ENCODE peak calls at places on chromosomes 12 and 14, in eight cellular contexts. P is fibroblast of lung; C is sciatic nerve; W is GM04503; R is Caki2; Y is GM20000; O is activated CD8-positive, alpha-beta memory T cell treated with anti-CD3 and anti-CD28 coated beads for 24 hours; T is body of pancreas. A is an unnamed sample.

GRCh38 chr12:131413006-131413405 is 297.9 kb upstream of the SFSWAP start:
- DNase-seq in P (no peak), C (no peak), W (no peak), R (no peak), Y (no peak), O (no peak), T (no peak), A (no peak)

GRCh38 chr12:75542942-75543341 is 31.5 kb upstream of the KRR1 start:
- DNase-seq in P (peak; percentile 82), C (no peak), W (no peak), R (no peak), Y (no peak), O (no peak), T (no peak), A (no peak)

GRCh38 chr12:109645194-109645593 is 68.4 kb upstream of the FAM222A start:
- DNase-seq in P (no peak), C (no peak), W (no peak), R (no peak), Y (no peak), O (no peak), T (no peak), A (no peak)

GRCh38 chr14:48584031-48584430 is 908.6 kb upstream of the MDGA2 start:
- DNase-seq in P (peak; percentile 24), C (no peak), W (no peak), R (no peak), Y (no peak), O (no peak), T (no peak), A (no peak)

GRCh38 chr12:219891-220352 is 6.0 kb upstream of the SLC6A12 start:
- DNase-seq in P (peak; percentile 19), C (peak; percentile 80), W (no peak), R (peak; percentile 23), Y (peak; percentile 73), O (peak; percentile 71), T (peak; percentile 85), A (no peak)

GRCh38 chr14:88516742-88517418 is 37.9 kb downstream of the PTPN21 start:
- DNase-seq in P (no peak), C (no peak), W (no peak), R (no peak), Y (no peak), O (no peak), T (peak; percentile 41), A (no peak)

GRCh38 chr12:104526320-104526719 is 69.6 kb downstream of the CHST11 start:
- DNase-seq in P (no peak), C (no peak), W (no peak), R (no peak), Y (no peak), O (no peak), T (no peak), A (no peak)

GRCh38 chr12:48542300-48542928 is 17.0 kb downstream of the OR8S1 start:
- DNase-seq in P (peak; percentile 27), C (no peak), W (no peak), R (no peak), Y (peak; percentile 42), O (peak; percentile 70), T (peak; percentile 10), A (no peak)

GRCh38 chr12:45200497-45201043 is 15.3 kb upstream of the ANO6 start:
- DNase-seq in P (peak; percentile 55), C (no peak), W (no peak), R (no peak), Y (no peak), O (no peak), T (no peak), A (no peak)

GRCh38 chr12:62113366-62114011 is 146.7 kb upstream of the USP15 start:
- DNase-seq in P (no peak), C (no peak), W (no peak), R (no peak), Y (no peak), O (no peak), T (no peak), A (no peak)

GRCh38 chr12:50086148-50086547 is 1.0 kb downstream of the SMARCD1 start:
- DNase-seq in P (no peak), C (no peak), W (no peak), R (no peak), Y (no peak), O (no peak), T (no peak), A (no peak)

GRCh38 chr14:93085916-93086315 is 29.8 kb downstream of the ITPK1 start:
- DNase-seq in P (no peak), C (no peak), W (no peak), R (peak; percentile 71), Y (no peak), O (no peak), T (no peak), A (no peak)

GRCh38 chr14:77066555-77067172 is 31.4 kb upstream of the CIPC start:
- DNase-seq in P (no peak), C (no peak), W (no peak), R (no peak), Y (no peak), O (no peak), T (no peak), A (no peak)

GRCh38 chr12:38850463-38850862 is 54.9 kb downstream of the CPNE8 start:
- DNase-seq in P (no peak), C (no peak), W (peak; percentile 15), R (no peak), Y (no peak), O (no peak), T (no peak), A (peak; percentile 11)

GRCh38 chr12:120231316-120232011 is 30.6 kb upstream of the RPLP0 start:
- DNase-seq in P (peak; percentile 78), C (no peak), W (peak; percentile 82), R (peak; percentile 95), Y (no peak), O (peak; percentile 85), T (peak; percentile 86), A (peak; percentile 90)

GRCh38 chr12:131043401-131043871 is 89.7 kb downstream of the ADGRD1 start:
- DNase-seq in P (no peak), C (no peak), W (no peak), R (no peak), Y (no peak), O (no peak), T (no peak), A (no peak)

GRCh38 chr12:26453246-26453645 is 257.9 kb downstream of the SSPN start:
- DNase-seq in P (no peak), C (no peak), W (no peak), R (no peak), Y (no peak), O (no peak), T (no peak), A (no peak)

GRCh38 chr14:70622111-70622712 is 19.5 kb upstream of the TTC9 start:
- DNase-seq in P (peak; percentile 12), C (no peak), W (no peak), R (peak; percentile 41), Y (peak; percentile 57), O (peak; percentile 73), T (peak; percentile 63), A (no peak)

GRCh38 chr14:73824116-73824515 is 27.5 kb upstream of the PTGR2 start:
- DNase-seq in P (no peak), C (no peak), W (no peak), R (no peak), Y (no peak), O (no peak), T (no peak), A (no peak)

GRCh38 chr12:6551496-6552139 is 4.2 kb downstream of the IFFO1 start:
- DNase-seq in P (peak; percentile 54), C (no peak), W (no peak), R (no peak), Y (no peak), O (no peak), T (no peak), A (peak; percentile 65)

GRCh38 chr12:99455350-99456037 is 192.1 kb upstream of the GARIN6 start:
- DNase-seq in P (no peak), C (no peak), W (no peak), R (peak; percentile 87), Y (no peak), O (no peak), T (no peak), A (peak; percentile 81)